ENCODE peak calls at places on chromosome 12, in nine cellular contexts. C is HCT116, Z is HFF-Myc, M is brain microvascular endothelial cell, L is endothelial cell, P is prostate gland, F is upper lobe of right lung, A is heart left ventricle, R is pancreas. U is an unnamed sample.

GRCh38 chr12:132547207-132547740 is 57.3 kb downstream of the FBRSL1 start:
- DNase-seq in C (no peak), Z (no peak), M (no peak), L (no peak), P (no peak), F (no peak), A (no peak), R (no peak), U (no peak)

GRCh38 chr12:15788266-15789214 is 648 bp downstream of the EPS8 start:
- DNase-seq in C (peak; percentile 34), Z (no peak), M (no peak), L (peak; percentile 24), P (peak; percentile 42), F (peak; percentile 68), A (peak; percentile 27), R (peak; percentile 82), U (peak; percentile 12)

GRCh38 chr12:19129486-19130223 is at the start of gene PLEKHA5:
- DNase-seq in C (peak; percentile 23), Z (no peak), M (peak; percentile 56), L (peak; percentile 76), P (peak; percentile 57), F (peak; percentile 86), A (peak; percentile 77), R (peak; percentile 92), U (peak; percentile 62)

GRCh38 chr12:100069795-100070194 is 72.9 kb downstream of the BLTP3B start:
- DNase-seq in C (no peak), Z (no peak), M (no peak), L (no peak), P (no peak), F (no peak), A (no peak), R (no peak), U (no peak)

GRCh38 chr12:120972870-120973543 is 5.3 kb upstream of the HNF1A start:
- DNase-seq in C (no peak), Z (no peak), M (no peak), L (no peak), P (no peak), F (no peak), A (no peak), R (no peak), U (peak; percentile 29)

GRCh38 chr12:75635606-75636444 is 124.4 kb upstream of the KRR1 start:
- DNase-seq in C (peak; percentile 99), Z (peak; percentile 88), M (peak; percentile 94), L (no peak), P (no peak), F (no peak), A (no peak), R (no peak), U (no peak)

GRCh38 chr12:55068416-55069010 is 48.7 kb downstream of the NEUROD4 start:
- DNase-seq in C (peak; percentile 51), Z (peak; percentile 55), M (peak; percentile 48), L (peak; percentile 44), P (no peak), F (no peak), A (no peak), R (no peak), U (peak; percentile 29)

GRCh38 chr12:51823875-51824565 is 24.5 kb downstream of the FIGNL2 start:
- DNase-seq in C (peak; percentile 59), Z (peak; percentile 35), M (peak; percentile 37), L (peak; percentile 40), P (peak; percentile 47), F (no peak), A (no peak), R (no peak), U (no peak)

GRCh38 chr12:25585021-25585523 is 32.0 kb upstream of the LMNTD1 start:
- DNase-seq in C (no peak), Z (no peak), M (no peak), L (no peak), P (peak; percentile 79), F (no peak), A (no peak), R (no peak), U (no peak)

GRCh38 chr12:88897723-88898122 is 317.5 kb upstream of the KITLG start:
- DNase-seq in C (no peak), Z (no peak), M (peak; percentile 7), L (no peak), P (no peak), F (no peak), A (peak; percentile 39), R (no peak), U (no peak)

GRCh38 chr12:122203301-122203967 is at the start of gene B3GNT4:
- DNase-seq in C (peak; percentile 32), Z (no peak), M (peak; percentile 24), L (peak; percentile 45), P (peak; percentile 65), F (peak; percentile 88), A (no peak), R (peak; percentile 82), U (no peak)

GRCh38 chr12:26799741-26800140 is 33.3 kb downstream of the ITPR2 start:
- DNase-seq in C (no peak), Z (no peak), M (no peak), L (no peak), P (no peak), F (no peak), A (no peak), R (no peak), U (no peak)

GRCh38 chr12:12612403-12612802 is 727 bp downstream of the CREBL2 start:
- DNase-seq in C (no peak), Z (no peak), M (peak; percentile 63), L (peak; percentile 29), P (no peak), F (no peak), A (no peak), R (no peak), U (peak; percentile 10)

GRCh38 chr12:9133243-9133938 is 17.7 kb upstream of the A2M start:
- DNase-seq in C (no peak), Z (no peak), M (no peak), L (no peak), P (no peak), F (no peak), A (no peak), R (no peak), U (no peak)

DNA sequence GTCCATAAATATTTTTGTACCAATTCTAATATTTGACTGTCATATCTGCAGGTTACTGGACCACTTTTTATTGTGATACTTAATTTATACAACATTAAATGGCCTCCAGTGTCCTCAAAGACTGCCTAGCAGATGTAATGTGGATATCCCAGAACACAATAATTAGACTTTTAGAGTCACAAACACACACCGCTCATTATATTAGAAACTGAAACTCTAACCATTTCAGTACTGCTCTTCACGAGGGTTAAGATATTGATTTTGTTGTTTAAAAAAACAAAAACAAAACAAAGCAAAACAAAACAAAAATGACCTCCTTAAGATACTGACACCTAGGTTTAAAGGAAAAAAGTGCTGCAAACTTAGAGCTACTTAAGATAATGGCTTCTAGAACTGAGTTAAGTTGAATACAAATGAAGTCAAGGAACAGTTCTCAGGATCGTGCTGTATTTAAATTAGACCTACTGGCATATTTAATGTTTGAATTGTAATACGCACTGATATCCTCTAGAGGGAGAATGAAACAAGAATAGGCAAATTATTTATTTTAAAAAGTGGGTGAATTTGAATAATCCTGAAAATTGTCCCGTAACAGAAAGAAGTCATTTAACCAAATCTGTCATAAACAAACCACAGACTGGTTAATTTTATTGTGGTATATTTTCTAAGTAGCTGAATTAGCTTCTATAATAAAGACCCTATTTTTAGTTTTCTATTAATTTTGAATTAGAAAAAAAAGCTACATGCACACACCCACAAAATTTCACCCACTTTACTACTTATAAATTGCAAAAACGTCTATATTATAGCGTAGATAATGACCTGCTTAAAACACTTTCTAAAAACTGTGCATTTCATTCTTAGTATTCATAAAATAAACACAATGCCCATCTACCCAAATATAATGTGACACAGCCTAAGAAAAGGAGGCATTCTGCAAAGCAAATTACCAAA is 395.2 kb upstream of the DCN start:
- DNase-seq in C (peak; percentile 15), Z (peak; percentile 3), M (no peak), L (no peak), P (no peak), F (no peak), A (no peak), R (no peak), U (no peak)
- TF ChIP-seq CTCF in C (peak; percentile 34), Z (peak; percentile 17), M (no peak), L (peak; percentile 93), P (peak; percentile 74), F (peak; percentile 74), A (peak; percentile 76), R (peak; percentile 44), U (peak; percentile 72)

GRCh38 chr12:103642240-103642864 is 55.3 kb downstream of the STAB2 start:
- DNase-seq in C (no peak), Z (no peak), M (no peak), L (no peak), P (no peak), F (no peak), A (no peak), R (no peak), U (no peak)
- TF ChIP-seq CTCF in C (no peak), Z (no peak), M (no peak), L (no peak), P (no peak), F (no peak), A (no peak), R (no peak), U (no peak)

DNA sequence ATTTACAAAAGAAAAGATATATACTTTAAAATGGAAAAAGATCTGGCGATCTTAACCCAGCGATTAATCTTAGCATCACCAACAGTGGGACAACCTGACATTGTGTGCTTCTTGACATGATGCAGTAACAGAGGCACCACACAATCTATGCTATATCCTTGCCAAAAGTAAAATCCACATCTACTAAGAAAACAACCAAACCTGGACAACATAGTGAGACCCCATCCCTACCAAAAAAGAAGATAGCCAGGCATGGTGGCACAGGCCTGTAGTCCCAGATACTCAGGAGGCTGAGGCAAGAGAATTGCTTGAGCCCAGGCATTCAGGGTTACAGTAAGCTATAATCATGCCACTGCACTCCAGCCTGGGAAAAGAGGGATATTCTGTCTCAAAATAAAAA is 50.5 kb downstream of the SINHCAF start:
- DNase-seq in C (no peak), Z (no peak), M (no peak), L (no peak), P (no peak), F (no peak), A (no peak), R (no peak), U (no peak)
- TF ChIP-seq CTCF in C (no peak), Z (no peak), M (no peak), L (no peak), P (no peak), F (no peak), A (no peak), R (no peak), U (no peak)

GRCh38 chr12:71484272-71484905 is 44.8 kb downstream of the LGR5 start:
- DNase-seq in C (no peak), Z (no peak), M (no peak), L (no peak), P (no peak), F (no peak), A (no peak), R (no peak), U (no peak)
- TF ChIP-seq CTCF in C (no peak), Z (no peak), M (no peak), L (no peak), P (no peak), F (no peak), A (no peak), R (no peak), U (no peak)

GRCh38 chr12:71664411-71665108 is 459 bp downstream of the THAP2 start:
- DNase-seq in C (no peak), Z (no peak), M (no peak), L (no peak), P (no peak), F (no peak), A (no peak), R (no peak), U (no peak)
- TF ChIP-seq CTCF in C (no peak), Z (no peak), M (no peak), L (no peak), P (no peak), F (no peak), A (no peak), R (no peak), U (no peak)